ENCODE peak calls at places on chromosomes 7 and 10, in eight cellular contexts. One of them, this sample, is unnamed. For H3K4me1, the result is how much of the 10 kb centered on the place peaks cover.

GRCh38 chr7:35035511-35035921 is 1.8 kb downstream of the DPY19L1 start:
- DNase-seq in aorta: no peak
- DNase-seq in HepG2: peak
- DNase-seq in PC-3: peak
- DNase-seq in ovary: no peak
- DNase-seq in H1: no peak
- DNase-seq in lower lobe of right lung: no peak
- DNase-seq in hepatocyte: peak
- DNase-seq in this sample: no peak

GRCh38 chr10:22740180-22740579 is 25.8 kb upstream of the PIP4K2A start:
- DNase-seq in HepG2: peak
- DNase-seq in ovary: no peak
- DNase-seq in PC-3: peak
- DNase-seq in lower lobe of right lung: no peak
- DNase-seq in aorta: no peak
- DNase-seq in H1: no peak
- DNase-seq in hepatocyte: no peak
- DNase-seq in this sample: no peak

GRCh38 chr10:17380888-17381287 is 73.5 kb downstream of the ST8SIA6 start:
- DNase-seq in HepG2: no peak
- DNase-seq in lower lobe of right lung: no peak
- DNase-seq in hepatocyte: no peak
- DNase-seq in aorta: no peak
- DNase-seq in PC-3: no peak
- DNase-seq in H1: no peak
- DNase-seq in ovary: no peak
- DNase-seq in this sample: no peak

GRCh38 chr10:101441539-101442455 is 87.8 kb downstream of the BTRC start:
- DNase-seq in HepG2: peak
- DNase-seq in PC-3: peak
- DNase-seq in aorta: no peak
- DNase-seq in lower lobe of right lung: no peak
- DNase-seq in hepatocyte: peak
- DNase-seq in ovary: no peak
- DNase-seq in H1: no peak
- DNase-seq in this sample: peak

GRCh38 chr10:62985807-62986525 is 147.2 kb upstream of the NRBF2 start:
- DNase-seq in aorta: no peak
- DNase-seq in HepG2: no peak
- DNase-seq in lower lobe of right lung: no peak
- DNase-seq in H1: no peak
- DNase-seq in hepatocyte: no peak
- DNase-seq in ovary: no peak
- DNase-seq in PC-3: no peak
- DNase-seq in this sample: no peak

GRCh38 chr10:62076872-62077271 is 175.4 kb downstream of the ARID5B start:
- DNase-seq in HepG2: peak
- DNase-seq in lower lobe of right lung: no peak
- DNase-seq in hepatocyte: no peak
- DNase-seq in ovary: no peak
- DNase-seq in PC-3: peak
- DNase-seq in aorta: no peak
- DNase-seq in H1: no peak
- DNase-seq in this sample: no peak

GRCh38 chr7:157139142-157140117 is 704 bp downstream of the UBE3C start:
- DNase-seq in lower lobe of right lung: peak
- DNase-seq in hepatocyte: peak
- DNase-seq in ovary: peak
- DNase-seq in PC-3: peak
- DNase-seq in aorta: peak
- DNase-seq in H1: no peak
- DNase-seq in HepG2: no peak
- DNase-seq in this sample: no peak

GRCh38 chr7:4895766-4896165 is 12.2 kb upstream of the RADIL start:
- DNase-seq in aorta: no peak
- DNase-seq in lower lobe of right lung: no peak
- DNase-seq in hepatocyte: no peak
- DNase-seq in ovary: no peak
- DNase-seq in PC-3: no peak
- DNase-seq in H1: no peak
- DNase-seq in HepG2: no peak
- DNase-seq in this sample: no peak

GRCh38 chr10:34111179-34111578 is 703.9 kb downstream of the PARD3 start:
- DNase-seq in PC-3: no peak
- DNase-seq in hepatocyte: no peak
- DNase-seq in HepG2: no peak
- DNase-seq in lower lobe of right lung: no peak
- DNase-seq in ovary: no peak
- DNase-seq in aorta: no peak
- DNase-seq in H1: no peak
- DNase-seq in this sample: no peak

GRCh38 chr7:104175336-104175984 is 32.4 kb downstream of the ORC5 start:
- DNase-seq in aorta: no peak
- DNase-seq in ovary: no peak
- DNase-seq in lower lobe of right lung: no peak
- DNase-seq in hepatocyte: no peak
- DNase-seq in PC-3: no peak
- DNase-seq in H1: no peak
- DNase-seq in HepG2: no peak
- DNase-seq in this sample: no peak

GRCh38 chr10:59892697-59893096 is 13.7 kb downstream of the CCDC6 start:
- DNase-seq in PC-3: no peak
- DNase-seq in aorta: no peak
- DNase-seq in H1: no peak
- DNase-seq in HepG2: no peak
- DNase-seq in lower lobe of right lung: peak
- DNase-seq in ovary: no peak
- DNase-seq in hepatocyte: no peak
- DNase-seq in this sample: no peak

GRCh38 chr7:6437251-6437650 is 10.5 kb downstream of the DAGLB start:
- DNase-seq in H1: no peak
- DNase-seq in aorta: no peak
- DNase-seq in PC-3: peak
- DNase-seq in lower lobe of right lung: no peak
- DNase-seq in ovary: no peak
- DNase-seq in HepG2: peak
- DNase-seq in hepatocyte: no peak
- DNase-seq in this sample: no peak

GRCh38 chr7:6438427-6438826 is 9.3 kb downstream of the DAGLB start:
- DNase-seq in hepatocyte: no peak
- DNase-seq in ovary: no peak
- DNase-seq in aorta: no peak
- DNase-seq in PC-3: no peak
- DNase-seq in H1: no peak
- DNase-seq in HepG2: no peak
- DNase-seq in lower lobe of right lung: no peak
- DNase-seq in this sample: no peak

GRCh38 chr7:6433814-6434630 is 13.7 kb downstream of the DAGLB start:
- DNase-seq in ovary: no peak
- DNase-seq in lower lobe of right lung: no peak
- DNase-seq in HepG2: no peak
- DNase-seq in aorta: no peak
- DNase-seq in PC-3: no peak
- DNase-seq in H1: no peak
- DNase-seq in hepatocyte: no peak
- DNase-seq in this sample: no peak

GRCh38 chr7:6435486-6436384 is 12.0 kb downstream of the DAGLB start:
- DNase-seq in HepG2: peak
- DNase-seq in ovary: peak
- DNase-seq in aorta: peak
- DNase-seq in lower lobe of right lung: peak
- DNase-seq in hepatocyte: peak
- DNase-seq in PC-3: peak
- DNase-seq in H1: peak
- DNase-seq in this sample: peak

DNA sequence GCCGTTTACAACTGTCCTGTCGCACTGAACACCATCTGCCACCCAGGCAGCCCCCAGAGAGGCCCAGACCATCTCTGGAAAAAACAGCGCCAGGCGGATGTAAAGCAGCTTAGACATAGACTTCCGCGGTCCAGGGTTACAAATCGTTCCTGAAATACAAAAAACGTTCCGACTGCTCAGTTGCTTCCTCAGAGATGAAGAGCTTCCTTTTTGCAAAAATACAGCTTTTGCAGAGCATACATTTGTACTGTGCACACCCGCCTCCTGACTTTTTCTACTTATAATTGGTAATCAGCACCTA is 11.4 kb downstream of the DAGLB start:
- DNase-seq in ovary: no peak
- DNase-seq in H1: no peak
- DNase-seq in hepatocyte: no peak
- DNase-seq in lower lobe of right lung: no peak
- DNase-seq in aorta: no peak
- DNase-seq in HepG2: no peak
- DNase-seq in PC-3: no peak
- DNase-seq in this sample: no peak
- H3K4me3 ChIP-seq in ovary: no peak
- H3K4me3 ChIP-seq in H1: no peak
- H3K4me3 ChIP-seq in hepatocyte: no peak
- H3K4me3 ChIP-seq in lower lobe of right lung: peak
- H3K4me3 ChIP-seq in aorta: no peak
- H3K4me3 ChIP-seq in HepG2: no peak
- H3K4me3 ChIP-seq in PC-3: no peak
- H3K4me3 ChIP-seq in this sample: no peak

DNA sequence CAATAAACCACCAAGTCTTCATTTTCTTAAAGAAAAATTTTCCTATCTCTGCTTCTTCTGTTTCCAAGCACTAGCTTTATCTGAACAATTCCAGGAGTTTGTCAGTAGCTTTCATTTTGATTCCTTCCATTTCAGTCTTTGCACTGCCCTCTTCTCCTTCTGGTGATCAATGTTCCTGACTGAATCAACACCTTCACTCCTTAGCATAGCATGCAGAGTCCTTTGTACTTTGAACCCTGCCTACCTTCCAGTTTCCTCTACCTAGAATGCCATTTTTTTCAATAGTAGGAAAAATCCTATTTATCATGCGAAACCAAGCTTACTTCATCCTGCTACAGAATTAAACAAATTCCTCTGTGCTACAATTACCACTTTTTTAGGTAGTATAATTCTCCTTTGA is 1.9 kb upstream of the C10orf88 start:
- DNase-seq in HepG2: peak
- DNase-seq in ovary: no peak
- DNase-seq in hepatocyte: peak
- DNase-seq in PC-3: no peak
- DNase-seq in aorta: no peak
- DNase-seq in H1: no peak
- DNase-seq in lower lobe of right lung: no peak
- DNase-seq in this sample: no peak
- H3K27ac ChIP-seq in HepG2: no peak
- H3K27ac ChIP-seq in ovary: no peak
- H3K27ac ChIP-seq in hepatocyte: peak
- H3K27ac ChIP-seq in PC-3: no peak
- H3K27ac ChIP-seq in aorta: no peak
- H3K27ac ChIP-seq in H1: no peak
- H3K27ac ChIP-seq in lower lobe of right lung: no peak
- H3K27ac ChIP-seq in this sample: no peak

GRCh38 chr7:37364871-37365270 is 83.8 kb downstream of the ELMO1 start:
- DNase-seq in hepatocyte: no peak
- DNase-seq in ovary: no peak
- DNase-seq in PC-3: no peak
- DNase-seq in H1: no peak
- DNase-seq in lower lobe of right lung: no peak
- DNase-seq in aorta: no peak
- DNase-seq in HepG2: no peak
- DNase-seq in this sample: no peak
- H3K4me1 ChIP-seq in hepatocyte: under half
- H3K4me1 ChIP-seq in ovary: under half
- H3K4me1 ChIP-seq in PC-3: under half
- H3K4me1 ChIP-seq in H1: under half
- H3K4me1 ChIP-seq in lower lobe of right lung: under half
- H3K4me1 ChIP-seq in aorta: under half
- H3K4me1 ChIP-seq in HepG2: under half
- H3K4me1 ChIP-seq in this sample: under half

GRCh38 chr10:86759073-86759672 is 2.8 kb downstream of the BMPR1A start:
- DNase-seq in PC-3: no peak
- DNase-seq in HepG2: peak
- DNase-seq in lower lobe of right lung: no peak
- DNase-seq in H1: no peak
- DNase-seq in aorta: no peak
- DNase-seq in hepatocyte: no peak
- DNase-seq in ovary: no peak
- DNase-seq in this sample: no peak
- H3K4me3 ChIP-seq in PC-3: peak
- H3K4me3 ChIP-seq in HepG2: peak
- H3K4me3 ChIP-seq in lower lobe of right lung: peak
- H3K4me3 ChIP-seq in H1: peak
- H3K4me3 ChIP-seq in aorta: peak
- H3K4me3 ChIP-seq in hepatocyte: peak
- H3K4me3 ChIP-seq in ovary: peak
- H3K4me3 ChIP-seq in this sample: peak

GRCh38 chr7:47901542-47901941 is 46.7 kb downstream of the PKD1L1 start:
- DNase-seq in aorta: no peak
- DNase-seq in hepatocyte: no peak
- DNase-seq in HepG2: no peak
- DNase-seq in H1: no peak
- DNase-seq in lower lobe of right lung: no peak
- DNase-seq in ovary: no peak
- DNase-seq in PC-3: peak
- DNase-seq in this sample: no peak
- H3K27ac ChIP-seq in aorta: no peak
- H3K27ac ChIP-seq in hepatocyte: no peak
- H3K27ac ChIP-seq in HepG2: no peak
- H3K27ac ChIP-seq in H1: no peak
- H3K27ac ChIP-seq in lower lobe of right lung: no peak
- H3K27ac ChIP-seq in ovary: no peak
- H3K27ac ChIP-seq in PC-3: no peak
- H3K27ac ChIP-seq in this sample: no peak

GRCh38 chr10:88832376-88832775 is 19.3 kb downstream of the ANKRD22 start:
- DNase-seq in hepatocyte: no peak
- DNase-seq in aorta: no peak
- DNase-seq in ovary: no peak
- DNase-seq in HepG2: no peak
- DNase-seq in lower lobe of right lung: no peak
- DNase-seq in PC-3: no peak
- DNase-seq in H1: no peak
- DNase-seq in this sample: no peak
- H3K4me1 ChIP-seq in hepatocyte: under half
- H3K4me1 ChIP-seq in aorta: under half
- H3K4me1 ChIP-seq in ovary: under half
- H3K4me1 ChIP-seq in HepG2: under half
- H3K4me1 ChIP-seq in lower lobe of right lung: under half
- H3K4me1 ChIP-seq in PC-3: under half
- H3K4me1 ChIP-seq in H1: under half
- H3K4me1 ChIP-seq in this sample: under half

This sample was measured in iPS DF 6.9.